ENCODE peak calls at places on chromosomes 3 and 15, in five cellular contexts. One of them, this sample, is unnamed.
A peak's percentile ranks its signal among the peaks of the same experiment; 100 is the strongest.

GRCh38 chr15:58503139-58504027 is 71.6 kb downstream of the LIPC start:
- DNase-seq in tibial artery: no peak
- DNase-seq in cardiac muscle cell: no peak
- DNase-seq in IMR-90: no peak
- DNase-seq in transverse colon: no peak
- DNase-seq in this sample: no peak

GRCh38 chr3:175836622-175837021 is 977.5 kb downstream of the NAALADL2 start:
- DNase-seq in IMR-90: no peak
- DNase-seq in transverse colon: no peak
- DNase-seq in cardiac muscle cell: no peak
- DNase-seq in tibial artery: no peak
- DNase-seq in this sample: no peak

GRCh38 chr3:11629716-11630115 is 14.0 kb downstream of the VGLL4 start:
- DNase-seq in tibial artery: no peak
- DNase-seq in cardiac muscle cell: no peak
- DNase-seq in transverse colon: no peak
- DNase-seq in IMR-90: peak; percentile 92
- DNase-seq in this sample: no peak

GRCh38 chr15:69887553-69887952 is 210.2 kb downstream of the TLE3 start:
- DNase-seq in transverse colon: no peak
- DNase-seq in IMR-90: no peak
- DNase-seq in cardiac muscle cell: no peak
- DNase-seq in tibial artery: no peak
- DNase-seq in this sample: no peak

GRCh38 chr3:79039192-79039591 is 728.6 kb downstream of the ROBO1 start:
- DNase-seq in tibial artery: no peak
- DNase-seq in transverse colon: no peak
- DNase-seq in IMR-90: peak; percentile 60
- DNase-seq in cardiac muscle cell: no peak
- DNase-seq in this sample: no peak

GRCh38 chr3:197558000-197558399 is 2.2 kb upstream of the BDH1 start:
- DNase-seq in IMR-90: no peak
- DNase-seq in tibial artery: no peak
- DNase-seq in transverse colon: no peak
- DNase-seq in cardiac muscle cell: no peak
- DNase-seq in this sample: no peak

GRCh38 chr3:46716461-46717441 is 918 bp downstream of the PRSS50 start:
- DNase-seq in cardiac muscle cell: no peak
- DNase-seq in IMR-90: no peak
- DNase-seq in tibial artery: peak; percentile 46
- DNase-seq in transverse colon: no peak
- DNase-seq in this sample: no peak

GRCh38 chr3:169562988-169563774 is 100.3 kb downstream of the MECOM start:
- DNase-seq in tibial artery: no peak
- DNase-seq in IMR-90: no peak
- DNase-seq in transverse colon: no peak
- DNase-seq in cardiac muscle cell: no peak
- DNase-seq in this sample: no peak

GRCh38 chr3:153277029-153277428 is 115.0 kb downstream of the RAP2B start:
- DNase-seq in tibial artery: no peak
- DNase-seq in cardiac muscle cell: no peak
- DNase-seq in IMR-90: no peak
- DNase-seq in transverse colon: no peak
- DNase-seq in this sample: no peak

GRCh38 chr15:66220587-66220986 is 33.0 kb downstream of the MEGF11 start:
- DNase-seq in transverse colon: no peak
- DNase-seq in tibial artery: peak; percentile 7
- DNase-seq in IMR-90: no peak
- DNase-seq in cardiac muscle cell: no peak
- DNase-seq in this sample: no peak

GRCh38 chr3:71684752-71685151 is 40.5 kb downstream of the EIF4E3 start:
- DNase-seq in transverse colon: no peak
- DNase-seq in tibial artery: no peak
- DNase-seq in IMR-90: peak; percentile 86
- DNase-seq in cardiac muscle cell: no peak
- DNase-seq in this sample: peak; percentile 78

GRCh38 chr3:126557415-126557745 is 1.4 kb downstream of the C3orf22 start:
- DNase-seq in tibial artery: peak; percentile 59
- DNase-seq in cardiac muscle cell: no peak
- DNase-seq in transverse colon: peak; percentile 3
- DNase-seq in IMR-90: no peak
- DNase-seq in this sample: no peak

GRCh38 chr3:156383433-156384025 is 171.4 kb downstream of the SSR3 start:
- DNase-seq in transverse colon: no peak
- DNase-seq in cardiac muscle cell: no peak
- DNase-seq in tibial artery: peak; percentile 66
- DNase-seq in IMR-90: no peak
- DNase-seq in this sample: no peak

GRCh38 chr15:62417444-62417843 is 252.4 kb upstream of the C2CD4B start:
- DNase-seq in IMR-90: peak; percentile 59
- DNase-seq in transverse colon: no peak
- DNase-seq in tibial artery: no peak
- DNase-seq in cardiac muscle cell: no peak
- DNase-seq in this sample: no peak

GRCh38 chr15:26868029-26868685 is 1.3 kb downstream of the GABRA5 start:
- DNase-seq in tibial artery: no peak
- DNase-seq in transverse colon: no peak
- DNase-seq in IMR-90: no peak
- DNase-seq in cardiac muscle cell: no peak
- DNase-seq in this sample: no peak

GRCh38 chr3:146196789-146197188 is 35.8 kb upstream of the PLOD2 start:
- DNase-seq in transverse colon: no peak
- DNase-seq in IMR-90: no peak
- DNase-seq in cardiac muscle cell: no peak
- DNase-seq in tibial artery: no peak
- DNase-seq in this sample: no peak

GRCh38 chr3:4995500-4996053 is 16.3 kb downstream of the BHLHE40 start:
- DNase-seq in tibial artery: no peak
- DNase-seq in IMR-90: peak; percentile 83
- DNase-seq in cardiac muscle cell: no peak
- DNase-seq in transverse colon: no peak
- DNase-seq in this sample: no peak

GRCh38 chr3:30611613-30612421 is 5.4 kb downstream of the TGFBR2 start:
- DNase-seq in cardiac muscle cell: no peak
- DNase-seq in tibial artery: no peak
- DNase-seq in IMR-90: peak; percentile 60
- DNase-seq in transverse colon: no peak
- DNase-seq in this sample: no peak

GRCh38 chr3:69838696-69839515 is 99.6 kb downstream of the MITF start:
- DNase-seq in IMR-90: no peak
- DNase-seq in cardiac muscle cell: peak; percentile 53
- DNase-seq in tibial artery: no peak
- DNase-seq in transverse colon: no peak
- DNase-seq in this sample: no peak

GRCh38 chr15:66287461-66288055 is 5.8 kb upstream of the DIS3L start:
- DNase-seq in tibial artery: no peak
- DNase-seq in cardiac muscle cell: peak; percentile 26
- DNase-seq in IMR-90: peak; percentile 14
- DNase-seq in transverse colon: no peak
- DNase-seq in this sample: no peak

GRCh38 chr3:46695177-46695961 is 1.9 kb upstream of the ALS2CL start:
- DNase-seq in cardiac muscle cell: no peak
- DNase-seq in transverse colon: peak; percentile 35
- DNase-seq in IMR-90: no peak
- DNase-seq in tibial artery: peak; percentile 86
- DNase-seq in this sample: no peak

GRCh38 chr3:109328202-109328601 is 9.1 kb downstream of the DPPA4 start:
- DNase-seq in tibial artery: no peak
- DNase-seq in cardiac muscle cell: no peak
- DNase-seq in transverse colon: no peak
- DNase-seq in IMR-90: no peak
- DNase-seq in this sample: no peak

GRCh38 chr3:17738921-17739320 is 3.5 kb downstream of the TBC1D5 start:
- DNase-seq in cardiac muscle cell: no peak
- DNase-seq in tibial artery: no peak
- DNase-seq in transverse colon: no peak
- DNase-seq in IMR-90: no peak
- DNase-seq in this sample: no peak

GRCh38 chr3:30292192-30292893 is 314.1 kb upstream of the TGFBR2 start:
- DNase-seq in cardiac muscle cell: no peak
- DNase-seq in IMR-90: peak; percentile 51
- DNase-seq in transverse colon: no peak
- DNase-seq in tibial artery: no peak
- DNase-seq in this sample: no peak

GRCh38 chr3:174332413-174332812 is 526.7 kb upstream of the NAALADL2 start:
- DNase-seq in cardiac muscle cell: no peak
- DNase-seq in transverse colon: no peak
- DNase-seq in tibial artery: no peak
- DNase-seq in IMR-90: no peak
- DNase-seq in this sample: no peak

GRCh38 chr15:57340673-57341259 is 35.5 kb upstream of the CGNL1 start:
- DNase-seq in IMR-90: peak; percentile 65
- DNase-seq in cardiac muscle cell: peak; percentile 72
- DNase-seq in tibial artery: no peak
- DNase-seq in transverse colon: peak; percentile 51
- DNase-seq in this sample: peak; percentile 37

GRCh38 chr3:123372789-123373534 is 75.9 kb downstream of the ADCY5 start:
- DNase-seq in tibial artery: peak; percentile 62
- DNase-seq in IMR-90: no peak
- DNase-seq in transverse colon: no peak
- DNase-seq in cardiac muscle cell: no peak
- DNase-seq in this sample: no peak

GRCh38 chr15:67080900-67081431 is 15.6 kb downstream of the SMAD3 start:
- DNase-seq in tibial artery: no peak
- DNase-seq in transverse colon: no peak
- DNase-seq in IMR-90: peak; percentile 84
- DNase-seq in cardiac muscle cell: no peak
- DNase-seq in this sample: no peak

DNA sequence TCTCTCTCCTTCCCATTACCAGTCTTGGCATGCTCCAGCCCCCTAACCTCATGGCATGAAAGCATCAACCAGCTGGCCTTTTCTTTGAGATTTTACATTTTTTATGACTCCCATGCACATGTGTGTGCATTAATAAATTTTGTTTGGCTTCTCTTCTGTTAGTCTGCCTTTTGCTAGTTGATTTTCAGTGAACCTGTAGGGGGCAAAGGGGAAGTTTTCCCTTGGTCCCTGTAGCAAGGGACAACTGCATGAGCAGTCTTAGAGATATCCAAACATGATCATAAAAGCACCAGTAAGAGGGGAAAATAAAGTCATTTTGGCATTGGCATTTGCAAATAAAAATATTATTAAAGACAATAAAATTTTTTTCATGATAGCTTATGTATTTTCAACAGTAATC is 73.7 kb downstream of the OXSM start:
- DNase-seq in tibial artery: no peak
- DNase-seq in cardiac muscle cell: no peak
- DNase-seq in IMR-90: no peak
- DNase-seq in transverse colon: no peak
- DNase-seq in this sample: no peak
- TF ChIP-seq CTCF in tibial artery: no peak
- TF ChIP-seq CTCF in cardiac muscle cell: peak; percentile 5
- TF ChIP-seq CTCF in IMR-90: no peak
- TF ChIP-seq CTCF in transverse colon: no peak
- TF ChIP-seq CTCF in this sample: peak; percentile 13

DNA sequence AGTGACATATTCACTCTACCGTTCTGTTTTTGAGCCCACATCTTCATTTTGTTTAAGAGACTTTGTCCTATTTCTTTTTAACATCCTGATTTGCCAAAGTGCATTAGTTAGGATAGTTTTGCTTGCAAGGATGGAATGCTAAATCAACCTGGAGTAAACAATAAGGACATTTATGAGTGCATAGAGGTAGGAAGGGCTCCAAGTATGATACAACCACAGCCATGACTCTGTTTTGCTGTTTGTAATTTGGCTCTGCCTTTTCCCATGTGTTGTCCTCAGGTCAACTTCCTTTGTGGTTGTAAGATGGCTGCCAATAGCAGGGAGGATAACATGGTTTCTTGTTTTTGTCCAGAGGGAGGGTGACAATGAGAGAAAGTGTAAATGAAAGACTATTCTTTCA is 66.4 kb upstream of the GOLIM4 start:
- DNase-seq in IMR-90: peak; percentile 11
- DNase-seq in cardiac muscle cell: no peak
- DNase-seq in transverse colon: no peak
- DNase-seq in tibial artery: no peak
- DNase-seq in this sample: no peak
- H3K4me3 ChIP-seq in IMR-90: no peak overlapping the region
- H3K4me3 ChIP-seq in cardiac muscle cell: no peak overlapping the region
- H3K4me3 ChIP-seq in transverse colon: no peak overlapping the region
- H3K4me3 ChIP-seq in tibial artery: no peak overlapping the region
- H3K4me3 ChIP-seq in this sample: no peak overlapping the region

GRCh38 chr3:182686033-182686886 is 107.0 kb upstream of the ATP11B start:
- DNase-seq in transverse colon: no peak
- DNase-seq in cardiac muscle cell: no peak
- DNase-seq in IMR-90: no peak
- DNase-seq in tibial artery: no peak
- DNase-seq in this sample: peak; percentile 52

GRCh38 chr3:182683335-182684257 is 109.7 kb upstream of the ATP11B start:
- DNase-seq in cardiac muscle cell: peak; percentile 82
- DNase-seq in IMR-90: peak; percentile 68
- DNase-seq in transverse colon: peak; percentile 74
- DNase-seq in tibial artery: peak; percentile 72
- DNase-seq in this sample: peak; percentile 41

GRCh38 chr3:182682263-182683229 is 110.8 kb upstream of the ATP11B start:
- DNase-seq in IMR-90: peak; percentile 10
- DNase-seq in cardiac muscle cell: peak; percentile 72
- DNase-seq in transverse colon: peak; percentile 77
- DNase-seq in tibial artery: no peak
- DNase-seq in this sample: no peak
- TF ChIP-seq CTCF in IMR-90: peak; percentile 25
- TF ChIP-seq CTCF in cardiac muscle cell: peak; percentile 26
- TF ChIP-seq CTCF in transverse colon: peak; percentile 43
- TF ChIP-seq CTCF in tibial artery: no peak
- TF ChIP-seq CTCF in this sample: peak; percentile 30

GRCh38 chr15:43361313-43361903 is 9.4 kb downstream of the ZSCAN29 start:
- DNase-seq in cardiac muscle cell: no peak
- DNase-seq in IMR-90: no peak
- DNase-seq in transverse colon: no peak
- DNase-seq in tibial artery: no peak
- DNase-seq in this sample: no peak
- H3K4me3 ChIP-seq in cardiac muscle cell: no peak overlapping the region
- H3K4me3 ChIP-seq in IMR-90: no peak overlapping the region
- H3K4me3 ChIP-seq in transverse colon: no peak overlapping the region
- H3K4me3 ChIP-seq in tibial artery: no peak overlapping the region
- H3K4me3 ChIP-seq in this sample: no peak overlapping the region

GRCh38 chr15:90449206-90449735 is 61.2 kb downstream of the IQGAP1 start:
- DNase-seq in IMR-90: peak; percentile 68
- DNase-seq in cardiac muscle cell: no peak
- DNase-seq in transverse colon: no peak
- DNase-seq in tibial artery: no peak
- DNase-seq in this sample: no peak
- TF ChIP-seq CTCF in IMR-90: no peak
- TF ChIP-seq CTCF in cardiac muscle cell: no peak
- TF ChIP-seq CTCF in transverse colon: no peak
- TF ChIP-seq CTCF in tibial artery: no peak
- TF ChIP-seq CTCF in this sample: no peak